ENCODE peak calls at places on chromosomes 7 and 10, in ten cellular contexts. One of them, this sample, is unnamed.

GRCh38 chr10:5975641-5976473 is 1.5 kb downstream of the IL15RA start:
- DNase-seq in stimulated activated CD4-positive, alpha-beta T cell treated with anti-CD3 and anti-CD28 coated beads, TNF-alpha, amount 100 ng/mL, for 1 hour: no peak
- DNase-seq in skeletal muscle cell: no peak
- DNase-seq in stimulated activated CD8-positive, alpha-beta memory T cell treated with anti-CD3 and anti-CD28 coated beads, Interleukin-4, amount 100 ng/mL, for 1 hour: no peak
- DNase-seq in GM04503: no peak
- DNase-seq in thoracic aorta: no peak
- DNase-seq in body of pancreas: no peak
- DNase-seq in WTC11: no peak
- DNase-seq in NCI-H2081: no peak
- DNase-seq in hepatic stellate cell: no peak
- DNase-seq in this sample: no peak

GRCh38 chr7:86932038-86932512 is 127.4 kb downstream of the ELAPOR2 start:
- DNase-seq in skeletal muscle cell: peak
- DNase-seq in body of pancreas: no peak
- DNase-seq in stimulated activated CD4-positive, alpha-beta T cell treated with anti-CD3 and anti-CD28 coated beads, TNF-alpha, amount 100 ng/mL, for 1 hour: no peak
- DNase-seq in stimulated activated CD8-positive, alpha-beta memory T cell treated with anti-CD3 and anti-CD28 coated beads, Interleukin-4, amount 100 ng/mL, for 1 hour: no peak
- DNase-seq in GM04503: peak
- DNase-seq in thoracic aorta: no peak
- DNase-seq in NCI-H2081: no peak
- DNase-seq in WTC11: no peak
- DNase-seq in hepatic stellate cell: peak
- DNase-seq in this sample: no peak

GRCh38 chr10:101617102-101617823 is 29.1 kb downstream of the DPCD start:
- DNase-seq in stimulated activated CD4-positive, alpha-beta T cell treated with anti-CD3 and anti-CD28 coated beads, TNF-alpha, amount 100 ng/mL, for 1 hour: no peak
- DNase-seq in NCI-H2081: no peak
- DNase-seq in stimulated activated CD8-positive, alpha-beta memory T cell treated with anti-CD3 and anti-CD28 coated beads, Interleukin-4, amount 100 ng/mL, for 1 hour: no peak
- DNase-seq in thoracic aorta: no peak
- DNase-seq in body of pancreas: no peak
- DNase-seq in GM04503: no peak
- DNase-seq in WTC11: no peak
- DNase-seq in hepatic stellate cell: no peak
- DNase-seq in skeletal muscle cell: no peak
- DNase-seq in this sample: no peak

GRCh38 chr10:102007802-102008201 is 48.2 kb downstream of the ARMH3 start:
- DNase-seq in WTC11: no peak
- DNase-seq in NCI-H2081: no peak
- DNase-seq in body of pancreas: no peak
- DNase-seq in GM04503: no peak
- DNase-seq in stimulated activated CD4-positive, alpha-beta T cell treated with anti-CD3 and anti-CD28 coated beads, TNF-alpha, amount 100 ng/mL, for 1 hour: no peak
- DNase-seq in skeletal muscle cell: no peak
- DNase-seq in hepatic stellate cell: no peak
- DNase-seq in thoracic aorta: no peak
- DNase-seq in stimulated activated CD8-positive, alpha-beta memory T cell treated with anti-CD3 and anti-CD28 coated beads, Interleukin-4, amount 100 ng/mL, for 1 hour: no peak
- DNase-seq in this sample: no peak

GRCh38 chr10:51667992-51668689 is 31.3 kb downstream of the CSTF2T start:
- DNase-seq in stimulated activated CD8-positive, alpha-beta memory T cell treated with anti-CD3 and anti-CD28 coated beads, Interleukin-4, amount 100 ng/mL, for 1 hour: no peak
- DNase-seq in stimulated activated CD4-positive, alpha-beta T cell treated with anti-CD3 and anti-CD28 coated beads, TNF-alpha, amount 100 ng/mL, for 1 hour: no peak
- DNase-seq in WTC11: no peak
- DNase-seq in NCI-H2081: no peak
- DNase-seq in skeletal muscle cell: no peak
- DNase-seq in thoracic aorta: no peak
- DNase-seq in GM04503: no peak
- DNase-seq in body of pancreas: no peak
- DNase-seq in hepatic stellate cell: no peak
- DNase-seq in this sample: no peak

GRCh38 chr7:17058568-17058967 is 176.8 kb upstream of the AGR3 start:
- DNase-seq in NCI-H2081: no peak
- DNase-seq in body of pancreas: no peak
- DNase-seq in GM04503: no peak
- DNase-seq in WTC11: no peak
- DNase-seq in skeletal muscle cell: no peak
- DNase-seq in stimulated activated CD8-positive, alpha-beta memory T cell treated with anti-CD3 and anti-CD28 coated beads, Interleukin-4, amount 100 ng/mL, for 1 hour: no peak
- DNase-seq in stimulated activated CD4-positive, alpha-beta T cell treated with anti-CD3 and anti-CD28 coated beads, TNF-alpha, amount 100 ng/mL, for 1 hour: no peak
- DNase-seq in hepatic stellate cell: peak
- DNase-seq in thoracic aorta: no peak
- DNase-seq in this sample: no peak

GRCh38 chr10:79196470-79197461 is 128.0 kb downstream of the ZMIZ1 start:
- DNase-seq in skeletal muscle cell: no peak
- DNase-seq in WTC11: peak
- DNase-seq in stimulated activated CD8-positive, alpha-beta memory T cell treated with anti-CD3 and anti-CD28 coated beads, Interleukin-4, amount 100 ng/mL, for 1 hour: peak
- DNase-seq in hepatic stellate cell: peak
- DNase-seq in stimulated activated CD4-positive, alpha-beta T cell treated with anti-CD3 and anti-CD28 coated beads, TNF-alpha, amount 100 ng/mL, for 1 hour: peak
- DNase-seq in body of pancreas: peak
- DNase-seq in GM04503: no peak
- DNase-seq in NCI-H2081: peak
- DNase-seq in thoracic aorta: peak
- DNase-seq in this sample: no peak

GRCh38 chr10:132463333-132464255 is 66.6 kb downstream of the PWWP2B start:
- DNase-seq in skeletal muscle cell: no peak
- DNase-seq in WTC11: no peak
- DNase-seq in thoracic aorta: no peak
- DNase-seq in GM04503: no peak
- DNase-seq in stimulated activated CD4-positive, alpha-beta T cell treated with anti-CD3 and anti-CD28 coated beads, TNF-alpha, amount 100 ng/mL, for 1 hour: no peak
- DNase-seq in NCI-H2081: no peak
- DNase-seq in body of pancreas: no peak
- DNase-seq in hepatic stellate cell: no peak
- DNase-seq in stimulated activated CD8-positive, alpha-beta memory T cell treated with anti-CD3 and anti-CD28 coated beads, Interleukin-4, amount 100 ng/mL, for 1 hour: no peak
- DNase-seq in this sample: no peak

GRCh38 chr7:53315986-53316385 is 280.6 kb downstream of the POM121L12 start:
- DNase-seq in body of pancreas: no peak
- DNase-seq in skeletal muscle cell: no peak
- DNase-seq in thoracic aorta: no peak
- DNase-seq in NCI-H2081: no peak
- DNase-seq in stimulated activated CD4-positive, alpha-beta T cell treated with anti-CD3 and anti-CD28 coated beads, TNF-alpha, amount 100 ng/mL, for 1 hour: no peak
- DNase-seq in WTC11: peak
- DNase-seq in stimulated activated CD8-positive, alpha-beta memory T cell treated with anti-CD3 and anti-CD28 coated beads, Interleukin-4, amount 100 ng/mL, for 1 hour: no peak
- DNase-seq in GM04503: no peak
- DNase-seq in hepatic stellate cell: no peak
- DNase-seq in this sample: no peak

GRCh38 chr7:132185150-132185549 is 391.1 kb downstream of the PLXNA4 start:
- DNase-seq in NCI-H2081: no peak
- DNase-seq in stimulated activated CD4-positive, alpha-beta T cell treated with anti-CD3 and anti-CD28 coated beads, TNF-alpha, amount 100 ng/mL, for 1 hour: no peak
- DNase-seq in WTC11: no peak
- DNase-seq in thoracic aorta: no peak
- DNase-seq in skeletal muscle cell: no peak
- DNase-seq in GM04503: no peak
- DNase-seq in stimulated activated CD8-positive, alpha-beta memory T cell treated with anti-CD3 and anti-CD28 coated beads, Interleukin-4, amount 100 ng/mL, for 1 hour: no peak
- DNase-seq in body of pancreas: no peak
- DNase-seq in hepatic stellate cell: no peak
- DNase-seq in this sample: no peak

GRCh38 chr7:152925412-152926147 is 166.0 kb downstream of the ACTR3B start:
- DNase-seq in skeletal muscle cell: no peak
- DNase-seq in thoracic aorta: no peak
- DNase-seq in NCI-H2081: no peak
- DNase-seq in stimulated activated CD4-positive, alpha-beta T cell treated with anti-CD3 and anti-CD28 coated beads, TNF-alpha, amount 100 ng/mL, for 1 hour: no peak
- DNase-seq in hepatic stellate cell: no peak
- DNase-seq in body of pancreas: no peak
- DNase-seq in GM04503: no peak
- DNase-seq in stimulated activated CD8-positive, alpha-beta memory T cell treated with anti-CD3 and anti-CD28 coated beads, Interleukin-4, amount 100 ng/mL, for 1 hour: no peak
- DNase-seq in WTC11: peak
- DNase-seq in this sample: peak

GRCh38 chr10:77686096-77686495 is 48.5 kb upstream of the KCNMA1 start:
- DNase-seq in GM04503: no peak
- DNase-seq in body of pancreas: no peak
- DNase-seq in skeletal muscle cell: no peak
- DNase-seq in NCI-H2081: no peak
- DNase-seq in hepatic stellate cell: no peak
- DNase-seq in WTC11: no peak
- DNase-seq in stimulated activated CD8-positive, alpha-beta memory T cell treated with anti-CD3 and anti-CD28 coated beads, Interleukin-4, amount 100 ng/mL, for 1 hour: no peak
- DNase-seq in thoracic aorta: no peak
- DNase-seq in stimulated activated CD4-positive, alpha-beta T cell treated with anti-CD3 and anti-CD28 coated beads, TNF-alpha, amount 100 ng/mL, for 1 hour: no peak
- DNase-seq in this sample: no peak

GRCh38 chr10:127910464-127910770 is 3.5 kb downstream of the PTPRE start:
- DNase-seq in stimulated activated CD8-positive, alpha-beta memory T cell treated with anti-CD3 and anti-CD28 coated beads, Interleukin-4, amount 100 ng/mL, for 1 hour: no peak
- DNase-seq in GM04503: no peak
- DNase-seq in skeletal muscle cell: no peak
- DNase-seq in thoracic aorta: no peak
- DNase-seq in hepatic stellate cell: no peak
- DNase-seq in WTC11: no peak
- DNase-seq in NCI-H2081: no peak
- DNase-seq in body of pancreas: no peak
- DNase-seq in stimulated activated CD4-positive, alpha-beta T cell treated with anti-CD3 and anti-CD28 coated beads, TNF-alpha, amount 100 ng/mL, for 1 hour: no peak
- DNase-seq in this sample: no peak

GRCh38 chr7:98911936-98912335 is 33.6 kb downstream of the TRRAP start:
- DNase-seq in thoracic aorta: no peak
- DNase-seq in stimulated activated CD8-positive, alpha-beta memory T cell treated with anti-CD3 and anti-CD28 coated beads, Interleukin-4, amount 100 ng/mL, for 1 hour: no peak
- DNase-seq in skeletal muscle cell: no peak
- DNase-seq in NCI-H2081: no peak
- DNase-seq in stimulated activated CD4-positive, alpha-beta T cell treated with anti-CD3 and anti-CD28 coated beads, TNF-alpha, amount 100 ng/mL, for 1 hour: no peak
- DNase-seq in body of pancreas: no peak
- DNase-seq in GM04503: no peak
- DNase-seq in WTC11: no peak
- DNase-seq in hepatic stellate cell: no peak
- DNase-seq in this sample: no peak

GRCh38 chr10:129972145-129972965 is 8.3 kb upstream of the EBF3 start:
- DNase-seq in NCI-H2081: no peak
- DNase-seq in stimulated activated CD4-positive, alpha-beta T cell treated with anti-CD3 and anti-CD28 coated beads, TNF-alpha, amount 100 ng/mL, for 1 hour: no peak
- DNase-seq in GM04503: no peak
- DNase-seq in skeletal muscle cell: no peak
- DNase-seq in hepatic stellate cell: no peak
- DNase-seq in stimulated activated CD8-positive, alpha-beta memory T cell treated with anti-CD3 and anti-CD28 coated beads, Interleukin-4, amount 100 ng/mL, for 1 hour: no peak
- DNase-seq in body of pancreas: no peak
- DNase-seq in thoracic aorta: no peak
- DNase-seq in WTC11: peak
- DNase-seq in this sample: no peak

GRCh38 chr10:123800821-123801220 is 90.8 kb downstream of the CPXM2 start:
- DNase-seq in stimulated activated CD8-positive, alpha-beta memory T cell treated with anti-CD3 and anti-CD28 coated beads, Interleukin-4, amount 100 ng/mL, for 1 hour: no peak
- DNase-seq in hepatic stellate cell: no peak
- DNase-seq in skeletal muscle cell: no peak
- DNase-seq in stimulated activated CD4-positive, alpha-beta T cell treated with anti-CD3 and anti-CD28 coated beads, TNF-alpha, amount 100 ng/mL, for 1 hour: no peak
- DNase-seq in WTC11: no peak
- DNase-seq in thoracic aorta: no peak
- DNase-seq in body of pancreas: no peak
- DNase-seq in GM04503: no peak
- DNase-seq in NCI-H2081: no peak
- DNase-seq in this sample: no peak

GRCh38 chr10:33212061-33212748 is 122.3 kb downstream of the NRP1 start:
- DNase-seq in GM04503: no peak
- DNase-seq in body of pancreas: no peak
- DNase-seq in stimulated activated CD4-positive, alpha-beta T cell treated with anti-CD3 and anti-CD28 coated beads, TNF-alpha, amount 100 ng/mL, for 1 hour: no peak
- DNase-seq in stimulated activated CD8-positive, alpha-beta memory T cell treated with anti-CD3 and anti-CD28 coated beads, Interleukin-4, amount 100 ng/mL, for 1 hour: no peak
- DNase-seq in thoracic aorta: no peak
- DNase-seq in skeletal muscle cell: no peak
- DNase-seq in NCI-H2081: no peak
- DNase-seq in hepatic stellate cell: no peak
- DNase-seq in WTC11: no peak
- DNase-seq in this sample: no peak

GRCh38 chr10:102418612-102419560 is at the start of gene PSD:
- DNase-seq in thoracic aorta: no peak
- DNase-seq in skeletal muscle cell: no peak
- DNase-seq in body of pancreas: no peak
- DNase-seq in stimulated activated CD4-positive, alpha-beta T cell treated with anti-CD3 and anti-CD28 coated beads, TNF-alpha, amount 100 ng/mL, for 1 hour: no peak
- DNase-seq in NCI-H2081: peak
- DNase-seq in stimulated activated CD8-positive, alpha-beta memory T cell treated with anti-CD3 and anti-CD28 coated beads, Interleukin-4, amount 100 ng/mL, for 1 hour: no peak
- DNase-seq in WTC11: peak
- DNase-seq in hepatic stellate cell: no peak
- DNase-seq in GM04503: no peak
- DNase-seq in this sample: no peak

GRCh38 chr10:5447611-5448071 is 35.3 kb downstream of the NET1 start:
- DNase-seq in NCI-H2081: no peak
- DNase-seq in hepatic stellate cell: no peak
- DNase-seq in skeletal muscle cell: no peak
- DNase-seq in GM04503: no peak
- DNase-seq in WTC11: no peak
- DNase-seq in stimulated activated CD8-positive, alpha-beta memory T cell treated with anti-CD3 and anti-CD28 coated beads, Interleukin-4, amount 100 ng/mL, for 1 hour: no peak
- DNase-seq in stimulated activated CD4-positive, alpha-beta T cell treated with anti-CD3 and anti-CD28 coated beads, TNF-alpha, amount 100 ng/mL, for 1 hour: no peak
- DNase-seq in thoracic aorta: no peak
- DNase-seq in body of pancreas: no peak
- DNase-seq in this sample: no peak

GRCh38 chr10:43160067-43160918 is 22.0 kb downstream of the CSGALNACT2 start:
- DNase-seq in thoracic aorta: no peak
- DNase-seq in skeletal muscle cell: peak
- DNase-seq in body of pancreas: no peak
- DNase-seq in NCI-H2081: no peak
- DNase-seq in WTC11: no peak
- DNase-seq in stimulated activated CD4-positive, alpha-beta T cell treated with anti-CD3 and anti-CD28 coated beads, TNF-alpha, amount 100 ng/mL, for 1 hour: no peak
- DNase-seq in stimulated activated CD8-positive, alpha-beta memory T cell treated with anti-CD3 and anti-CD28 coated beads, Interleukin-4, amount 100 ng/mL, for 1 hour: no peak
- DNase-seq in hepatic stellate cell: peak
- DNase-seq in GM04503: peak
- DNase-seq in this sample: no peak

GRCh38 chr10:22699976-22700375 is 14.4 kb downstream of the PIP4K2A start:
- DNase-seq in GM04503: no peak
- DNase-seq in body of pancreas: no peak
- DNase-seq in NCI-H2081: no peak
- DNase-seq in skeletal muscle cell: no peak
- DNase-seq in stimulated activated CD4-positive, alpha-beta T cell treated with anti-CD3 and anti-CD28 coated beads, TNF-alpha, amount 100 ng/mL, for 1 hour: no peak
- DNase-seq in thoracic aorta: no peak
- DNase-seq in WTC11: no peak
- DNase-seq in stimulated activated CD8-positive, alpha-beta memory T cell treated with anti-CD3 and anti-CD28 coated beads, Interleukin-4, amount 100 ng/mL, for 1 hour: no peak
- DNase-seq in hepatic stellate cell: no peak
- DNase-seq in this sample: no peak

GRCh38 chr7:79319369-79319768 is 134.1 kb downstream of the MAGI2 start:
- DNase-seq in NCI-H2081: no peak
- DNase-seq in stimulated activated CD8-positive, alpha-beta memory T cell treated with anti-CD3 and anti-CD28 coated beads, Interleukin-4, amount 100 ng/mL, for 1 hour: no peak
- DNase-seq in hepatic stellate cell: no peak
- DNase-seq in WTC11: no peak
- DNase-seq in thoracic aorta: no peak
- DNase-seq in skeletal muscle cell: no peak
- DNase-seq in stimulated activated CD4-positive, alpha-beta T cell treated with anti-CD3 and anti-CD28 coated beads, TNF-alpha, amount 100 ng/mL, for 1 hour: no peak
- DNase-seq in GM04503: no peak
- DNase-seq in body of pancreas: no peak
- DNase-seq in this sample: no peak

GRCh38 chr10:86007171-86007570 is 359.4 kb downstream of the GRID1 start:
- DNase-seq in stimulated activated CD4-positive, alpha-beta T cell treated with anti-CD3 and anti-CD28 coated beads, TNF-alpha, amount 100 ng/mL, for 1 hour: no peak
- DNase-seq in stimulated activated CD8-positive, alpha-beta memory T cell treated with anti-CD3 and anti-CD28 coated beads, Interleukin-4, amount 100 ng/mL, for 1 hour: no peak
- DNase-seq in NCI-H2081: no peak
- DNase-seq in skeletal muscle cell: no peak
- DNase-seq in hepatic stellate cell: no peak
- DNase-seq in WTC11: no peak
- DNase-seq in body of pancreas: no peak
- DNase-seq in thoracic aorta: no peak
- DNase-seq in GM04503: no peak
- DNase-seq in this sample: no peak

This sample was measured in iPS DF 6.9.